ENCODE peak calls at places on chromosomes 11 and 22, in eight cellular contexts. B is prostate gland, V is spleen, P is breast epithelium, Z is transverse colon, F is GM12891, L is HCT116, H is stomach. U is an unnamed sample.

GRCh38 chr11:44030996-44031395 is 16.8 kb upstream of the ACCSL start:
- DNase-seq in B (no peak), V (no peak), P (no peak), Z (no peak), F (no peak), L (no peak), H (no peak), U (no peak)

GRCh38 chr11:8828055-8828454 is 82.9 kb upstream of the AKIP1 start:
- DNase-seq in B (no peak), V (no peak), P (no peak), Z (no peak), F (no peak), L (no peak), H (no peak), U (no peak)

GRCh38 chr11:27353593-27354358 is 9.2 kb downstream of the CCDC34 start:
- DNase-seq in B (no peak), V (no peak), P (no peak), Z (no peak), F (no peak), L (no peak), H (no peak), U (no peak)

GRCh38 chr22:32352681-32353080 is 5.0 kb upstream of the RFPL3 start:
- DNase-seq in B (no peak), V (no peak), P (no peak), Z (no peak), F (no peak), L (no peak), H (no peak), U (no peak)

GRCh38 chr22:30483169-30483568 is 11.4 kb upstream of the SEC14L3 start:
- DNase-seq in B (no peak), V (no peak), P (no peak), Z (no peak), F (no peak), L (no peak), H (no peak), U (no peak)

GRCh38 chr11:21988477-21988876 is 204.4 kb upstream of the ANO5 start:
- DNase-seq in B (no peak), V (no peak), P (no peak), Z (no peak), F (no peak), L (no peak), H (no peak), U (no peak)

GRCh38 chr11:79159657-79160450 is 281.0 kb downstream of the TENM4 start:
- DNase-seq in B (no peak), V (no peak), P (no peak), Z (no peak), F (no peak), L (no peak), H (no peak), U (no peak)

GRCh38 chr22:17380711-17381087 is 11.4 kb downstream of the CECR2 start:
- DNase-seq in B (no peak), V (no peak), P (no peak), Z (no peak), F (no peak), L (no peak), H (no peak), U (no peak)

GRCh38 chr11:102794382-102794781 is 3.6 kb downstream of the MMP1 start:
- DNase-seq in B (no peak), V (no peak), P (no peak), Z (no peak), F (peak; percentile 5), L (peak; percentile 59), H (no peak), U (no peak)

GRCh38 chr11:11620251-11620965 is 1.4 kb downstream of the GALNT18 start:
- DNase-seq in B (peak; percentile 46), V (peak; percentile 78), P (peak; percentile 68), Z (peak; percentile 73), F (peak; percentile 11), L (peak; percentile 47), H (peak; percentile 40), U (peak; percentile 26)

GRCh38 chr11:95147364-95147905 is 57.8 kb downstream of the ENDOD1 start:
- DNase-seq in B (no peak), V (no peak), P (no peak), Z (no peak), F (no peak), L (peak; percentile 34), H (no peak), U (no peak)

GRCh38 chr11:77130763-77131513 is 2.9 kb downstream of the MYO7A start:
- DNase-seq in B (no peak), V (no peak), P (no peak), Z (no peak), F (no peak), L (no peak), H (peak; percentile 60), U (no peak)

GRCh38 chr11:134612416-134613030 is 200.5 kb upstream of the B3GAT1 start:
- DNase-seq in B (no peak), V (no peak), P (no peak), Z (no peak), F (no peak), L (no peak), H (no peak), U (no peak)

GRCh38 chr11:18706330-18707243 is 8.0 kb downstream of the TMEM86A start:
- DNase-seq in B (peak; percentile 40), V (peak; percentile 90), P (peak; percentile 67), Z (peak; percentile 71), F (no peak), L (no peak), H (peak; percentile 61), U (no peak)

GRCh38 chr11:64382586-64382985 is 23.6 kb downstream of the RPS6KA4 start:
- DNase-seq in B (no peak), V (no peak), P (no peak), Z (no peak), F (no peak), L (no peak), H (no peak), U (no peak)

GRCh38 chr11:3840870-3841425 is at the start of gene RHOG:
- DNase-seq in B (peak; percentile 71), V (peak; percentile 97), P (peak; percentile 75), Z (peak; percentile 88), F (peak; percentile 84), L (no peak), H (peak; percentile 81), U (peak; percentile 83)

GRCh38 chr11:76033699-76034098 is 172.6 kb downstream of the WNT11 start:
- DNase-seq in B (no peak), V (no peak), P (no peak), Z (no peak), F (no peak), L (no peak), H (no peak), U (no peak)

GRCh38 chr11:76026862-76027261 is 179.4 kb downstream of the WNT11 start:
- DNase-seq in B (no peak), V (no peak), P (no peak), Z (no peak), F (no peak), L (no peak), H (no peak), U (no peak)

GRCh38 chr11:76025817-76026216 is 180.5 kb downstream of the WNT11 start:
- DNase-seq in B (no peak), V (no peak), P (no peak), Z (no peak), F (no peak), L (no peak), H (no peak), U (no peak)

GRCh38 chr11:76030973-76031590 is 175.2 kb downstream of the WNT11 start:
- DNase-seq in B (no peak), V (no peak), P (no peak), Z (no peak), F (no peak), L (no peak), H (no peak), U (no peak)

GRCh38 chr11:76030286-76030685 is 176.0 kb downstream of the WNT11 start:
- DNase-seq in B (no peak), V (no peak), P (no peak), Z (no peak), F (no peak), L (no peak), H (no peak), U (no peak)
- TF ChIP-seq POLR2AphosphoS5 in B (no peak), V (no peak), P (no peak), Z (no peak), F (no peak), L (no peak), H (no peak), U (no peak)

GRCh38 chr22:40043086-40043485 is 48.3 kb downstream of the FAM83F start:
- DNase-seq in B (peak; percentile 88), V (no peak), P (peak; percentile 59), Z (peak; percentile 52), F (no peak), L (no peak), H (no peak), U (no peak)
- TF ChIP-seq POLR2AphosphoS5 in B (peak; percentile 95), V (peak; percentile 37), P (peak; percentile 66), Z (peak; percentile 47), F (no peak), L (no peak), H (no peak), U (no peak)

DNA sequence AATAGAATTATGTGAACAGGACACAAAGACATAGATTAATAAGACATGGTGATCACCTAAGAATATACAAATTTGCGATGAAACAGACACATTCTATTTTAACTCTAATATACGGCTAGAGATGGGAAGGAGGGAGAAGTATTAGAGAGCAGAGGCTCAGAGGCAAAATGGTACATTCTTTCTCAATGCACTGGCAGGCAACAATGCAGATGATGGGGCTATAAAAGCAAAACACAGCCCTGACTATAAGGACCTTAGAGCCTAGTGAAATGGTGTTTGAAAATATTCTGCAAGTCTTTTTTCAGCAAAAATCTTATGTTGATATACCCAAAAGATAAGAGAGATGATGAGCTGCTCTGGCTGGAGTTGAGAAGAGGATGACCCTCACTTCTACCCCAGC is 13.1 kb downstream of the TCF20 start:
- DNase-seq in B (no peak), V (no peak), P (no peak), Z (no peak), F (no peak), L (no peak), H (no peak), U (no peak)
- TF ChIP-seq POLR2AphosphoS5 in B (no peak), V (no peak), P (no peak), Z (no peak), F (no peak), L (no peak), H (no peak), U (no peak)

DNA sequence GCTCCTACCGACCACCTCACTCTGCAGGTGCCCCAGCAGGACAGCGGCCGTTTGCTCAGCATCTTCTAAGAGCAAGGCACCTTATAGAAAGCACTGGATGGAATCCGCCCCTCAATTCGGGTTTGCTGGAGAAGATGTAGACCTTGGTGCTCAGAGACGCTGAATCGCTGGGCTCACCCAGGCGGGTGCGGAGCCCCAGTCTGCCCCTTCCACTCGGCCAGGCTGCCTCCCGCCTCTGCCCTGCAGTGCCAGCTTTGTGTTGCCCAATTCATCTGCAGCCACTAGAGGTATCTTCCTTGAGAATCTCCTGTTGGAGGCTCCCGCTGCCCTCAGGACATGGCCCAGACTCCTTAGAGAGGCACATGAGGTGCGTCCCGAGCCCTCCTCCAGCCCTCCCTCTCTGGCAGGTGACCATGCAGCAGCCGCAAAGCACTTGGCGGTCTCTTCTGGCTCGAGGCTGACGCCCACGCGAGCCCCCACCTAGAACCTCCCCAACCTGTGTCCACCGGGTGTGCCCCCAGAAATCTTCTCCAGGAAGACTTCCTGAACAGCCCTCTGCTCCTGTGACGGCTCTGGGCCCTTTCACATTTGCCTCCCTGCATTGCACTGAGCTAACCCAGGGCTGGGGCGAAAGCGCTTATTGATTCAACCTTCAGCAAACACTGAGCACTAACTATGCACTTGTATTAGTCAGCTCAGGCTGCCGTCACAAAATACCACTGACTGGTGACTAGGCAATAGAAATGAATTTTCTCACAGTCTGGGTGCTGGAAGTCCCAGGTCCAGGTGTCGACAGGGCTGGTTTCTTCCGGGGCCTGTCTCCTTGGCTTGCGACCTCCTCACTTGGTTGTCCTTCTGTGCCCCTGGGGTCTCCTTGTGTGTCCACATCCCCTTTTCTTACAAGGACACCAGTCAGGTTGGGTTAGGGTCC is 117.5 kb downstream of the WNT7B start:
- DNase-seq in B (no peak), V (no peak), P (peak; percentile 80), Z (no peak), F (no peak), L (no peak), H (peak; percentile 17), U (no peak)
- TF ChIP-seq POLR2AphosphoS5 in B (no peak), V (no peak), P (no peak), Z (no peak), F (no peak), L (no peak), H (no peak), U (no peak)